ENCODE peak calls at places on chromosomes 6 and 20, in five cellular contexts. I, O, D, E and V are unnamed samples.

GRCh38 chr20:10553326-10553984 is 118.3 kb downstream of the SLX4IP start:
- DNase-seq in D (no peak), E (peak), O (peak), I (peak), V (no peak)

GRCh38 chr20:309306-309840 is 12.0 kb downstream of the ZCCHC3 start:
- DNase-seq in I (peak), D (no peak), E (no peak), O (peak), V (no peak)

GRCh38 chr6:82251942-82252341 is 4.4 kb upstream of the IBTK start:
- DNase-seq in I (peak), O (peak), D (no peak), E (no peak), V (no peak)

GRCh38 chr6:37061157-37061804 is 55.8 kb downstream of the FGD2 start:
- DNase-seq in O (no peak), I (no peak), D (no peak), E (peak), V (no peak)

GRCh38 chr6:4281341-4282293 is 146.2 kb upstream of the ECI2 start:
- DNase-seq in O (peak), E (peak), I (no peak), D (no peak), V (peak)

GRCh38 chr6:1864496-1864895 is 254.8 kb downstream of the FOXC1 start:
- DNase-seq in E (no peak), O (no peak), I (no peak), D (no peak), V (no peak)

GRCh38 chr6:150539111-150539510 is 60.6 kb upstream of the PLEKHG1 start:
- DNase-seq in D (no peak), E (no peak), I (no peak), O (no peak), V (no peak)

GRCh38 chr6:1678966-1679690 is 69.4 kb downstream of the FOXC1 start:
- DNase-seq in I (no peak), O (no peak), E (no peak), D (no peak), V (no peak)

GRCh38 chr6:158630944-158631616 is 13.5 kb downstream of the DYNLT1 start:
- DNase-seq in D (no peak), O (peak), I (no peak), E (peak), V (no peak)

GRCh38 chr6:44699851-44700250 is 312.3 kb downstream of the CDC5L start:
- DNase-seq in O (no peak), D (no peak), E (no peak), I (no peak), V (no peak)

GRCh38 chr20:35318502-35319157 is 26.4 kb upstream of the FAM83C start:
- DNase-seq in D (peak), I (peak), O (peak), E (peak), V (peak)

GRCh38 chr6:104566411-104566810 is 293.3 kb downstream of the HACE1 start:
- DNase-seq in I (no peak), D (no peak), E (no peak), O (no peak), V (no peak)

GRCh38 chr20:24317224-24317623 is 152.2 kb upstream of the SYNDIG1 start:
- DNase-seq in E (no peak), D (no peak), O (no peak), I (no peak), V (no peak)

GRCh38 chr20:14751191-14751590 is 413.8 kb upstream of the FLRT3 start:
- DNase-seq in E (no peak), D (no peak), O (no peak), I (no peak), V (no peak)

GRCh38 chr6:26576929-26577719 is 19.6 kb upstream of the ABT1 start:
- DNase-seq in I (peak), E (no peak), D (peak), O (peak), V (no peak)

GRCh38 chr6:158220786-158221442 is 52.8 kb downstream of the GTF2H5 start:
- DNase-seq in E (peak), D (no peak), O (peak), I (peak), V (no peak)

GRCh38 chr6:42451146-42451594 is 556 bp downstream of the TRERF1 start:
- DNase-seq in I (no peak), D (peak), E (no peak), O (peak), V (no peak)

GRCh38 chr6:159092631-159093030 is 47.8 kb upstream of the TAGAP start:
- DNase-seq in D (no peak), O (peak), I (no peak), E (no peak), V (no peak)

GRCh38 chr20:4332466-4332865 is 317.1 kb upstream of the RNF24 start:
- DNase-seq in I (no peak), D (no peak), O (no peak), E (no peak), V (no peak)

GRCh38 chr20:37395921-37396519 is 50.1 kb downstream of the SRC start:
- DNase-seq in D (no peak), E (no peak), I (no peak), O (peak), V (no peak)

GRCh38 chr20:37396520-37397075 is 50.7 kb downstream of the SRC start:
- DNase-seq in O (no peak), D (no peak), I (no peak), E (no peak), V (no peak)

GRCh38 chr20:37398750-37399621 is 53.0 kb downstream of the SRC start:
- DNase-seq in O (no peak), D (no peak), I (no peak), E (no peak), V (no peak)

GRCh38 chr20:37397954-37398749 is 52.2 kb downstream of the SRC start:
- DNase-seq in O (no peak), D (no peak), E (no peak), I (no peak), V (no peak)

GRCh38 chr20:37397076-37397953 is 51.4 kb downstream of the SRC start:
- DNase-seq in I (no peak), O (no peak), E (no peak), D (no peak), V (no peak)
- TF ChIP-seq CTCF in I (no peak), O (no peak), E (no peak), D (no peak), V (no peak)

GRCh38 chr6:75144396-75144795 is 61.5 kb downstream of the COL12A1 start:
- DNase-seq in D (no peak), O (no peak), I (no peak), E (no peak), V (no peak)
- H3K4me3 ChIP-seq in D (no peak), O (no peak), I (no peak), E (no peak), V (no peak)

DNA sequence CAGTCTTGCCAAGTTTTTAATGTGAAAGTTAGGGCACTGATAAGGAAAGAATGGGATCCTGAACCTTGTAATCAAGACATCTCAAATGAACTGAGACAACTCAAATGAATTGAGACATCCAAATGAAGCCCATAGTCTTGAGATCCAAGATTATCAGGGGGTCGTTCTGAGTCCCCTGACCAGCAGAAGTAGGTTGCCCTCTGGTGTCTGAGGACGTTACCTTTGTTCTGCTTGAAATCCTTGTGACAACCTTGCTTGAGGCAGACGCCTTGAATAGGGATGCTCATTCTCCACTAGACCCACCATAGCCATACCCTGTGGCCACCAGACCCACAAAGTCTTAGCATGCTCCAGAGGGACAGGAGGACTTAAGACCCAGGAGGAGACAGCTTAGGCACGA is 37.7 kb downstream of the ZBTB9 start:
- DNase-seq in O (no peak), E (no peak), D (no peak), I (no peak), V (no peak)
- TF ChIP-seq CTCF in O (no peak), E (no peak), D (peak), I (no peak), V (no peak)

GRCh38 chr20:53124075-53124532 is 151.9 kb downstream of the TSHZ2 start:
- DNase-seq in I (no peak), E (no peak), D (no peak), O (no peak), V (no peak)

GRCh38 chr20:53124803-53125202 is 152.6 kb downstream of the TSHZ2 start:
- DNase-seq in D (no peak), E (no peak), O (no peak), I (no peak), V (no peak)

GRCh38 chr20:53127027-53127426 is 154.9 kb downstream of the TSHZ2 start:
- DNase-seq in D (no peak), O (no peak), E (no peak), I (no peak), V (no peak)

GRCh38 chr20:53126185-53126584 is 154.0 kb downstream of the TSHZ2 start:
- DNase-seq in O (no peak), D (no peak), I (no peak), E (no peak), V (no peak)

GRCh38 chr20:53122853-53123252 is 150.7 kb downstream of the TSHZ2 start:
- DNase-seq in D (no peak), O (no peak), I (no peak), E (no peak), V (no peak)
- H3K4me3 ChIP-seq in D (no peak), O (no peak), I (no peak), E (no peak), V (no peak)

DNA sequence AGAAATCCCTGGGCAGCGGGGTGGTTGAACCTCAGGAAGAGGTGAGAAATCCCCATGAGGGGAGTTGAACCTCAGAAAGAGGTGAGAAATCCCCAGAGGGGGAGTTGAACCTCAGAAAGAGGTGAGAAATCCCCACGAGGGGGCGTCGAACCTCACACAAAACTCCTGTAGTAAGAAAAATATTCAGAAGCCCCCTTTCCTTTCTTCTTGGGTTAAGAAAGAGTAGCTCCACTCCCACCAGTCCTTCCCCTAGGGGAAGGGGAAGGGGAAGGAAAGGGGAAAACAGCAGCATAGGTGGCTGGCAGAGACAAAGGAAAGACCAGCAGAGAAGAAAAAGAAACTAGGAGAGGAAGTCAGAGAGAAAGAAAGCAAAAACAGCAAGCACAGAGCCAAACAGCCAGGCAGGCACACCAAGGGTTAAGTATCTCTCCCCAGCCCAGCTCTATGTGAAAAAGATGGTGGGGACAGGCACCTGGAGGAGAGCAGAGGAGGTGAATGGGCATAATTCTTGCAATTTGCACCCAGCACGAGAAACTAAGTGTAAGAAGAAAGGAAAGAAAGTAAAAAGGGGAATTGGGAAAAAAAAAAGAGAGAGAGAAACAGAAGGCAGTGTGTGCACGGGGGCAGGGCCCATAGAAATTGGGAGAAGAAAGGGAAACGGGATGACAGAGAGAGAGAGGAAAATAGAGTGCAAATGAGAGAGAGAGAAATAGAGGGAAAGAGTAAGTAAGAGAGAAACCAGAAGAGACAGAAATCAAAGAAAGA is 88.2 kb downstream of the PLG start:
- DNase-seq in O (no peak), D (no peak), E (no peak), I (no peak), V (no peak)
- TF ChIP-seq CTCF in O (no peak), D (peak), E (no peak), I (no peak), V (no peak)

GRCh38 chr20:64076061-64076997 is 3.0 kb downstream of the RGS19 start:
- DNase-seq in O (no peak), I (no peak), D (no peak), E (no peak), V (no peak)
- H3K4me3 ChIP-seq in O (no peak), I (no peak), D (no peak), E (peak), V (no peak)

GRCh38 chr20:55478739-55479450 is 526.4 kb downstream of the CBLN4 start:
- DNase-seq in I (no peak), O (no peak), E (no peak), D (no peak), V (no peak)
- TF ChIP-seq CTCF in I (no peak), O (no peak), E (no peak), D (no peak), V (no peak)

GRCh38 chr20:44343162-44343675 is 6.4 kb downstream of the R3HDML start:
- DNase-seq in E (no peak), I (no peak), O (no peak), D (no peak), V (no peak)
- H3K4me3 ChIP-seq in E (no peak), I (no peak), O (no peak), D (no peak), V (no peak)